ENCODE peak calls at places on chromosomes 1 and 21, in five cellular contexts. E, L, R, B and G are unnamed samples.

GRCh38 chr1:54409156-54410142 is 3.3 kb upstream of the SSBP3 start:
- DNase-seq in E (no peak), L (no peak), R (no peak), B (no peak), G (peak; percentile 56)

GRCh38 chr1:36156329-36157114 is 562 bp downstream of the MAP7D1 start:
- DNase-seq in E (peak; percentile 59), L (peak; percentile 38), R (peak; percentile 86), B (no peak), G (peak; percentile 24)

GRCh38 chr1:154418062-154418897 is 13.1 kb downstream of the IL6R start:
- DNase-seq in E (peak; percentile 28), L (no peak), R (no peak), B (no peak), G (peak; percentile 97)

GRCh38 chr1:110466646-110467280 is 15.8 kb downstream of the PROK1 start:
- DNase-seq in E (no peak), L (no peak), R (no peak), B (no peak), G (no peak)

GRCh38 chr1:53511933-53512806 is 53.0 kb downstream of the DMRTB1 start:
- DNase-seq in E (no peak), L (no peak), R (no peak), B (no peak), G (no peak)

GRCh38 chr1:48955774-48956173 is 179.1 kb upstream of the BEND5 start:
- DNase-seq in E (no peak), L (no peak), R (no peak), B (no peak), G (no peak)

GRCh38 chr1:163870666-163871065 is 548.9 kb downstream of the NUF2 start:
- DNase-seq in E (no peak), L (no peak), R (no peak), B (no peak), G (no peak)

GRCh38 chr1:109793486-109794318 is 30.0 kb upstream of the EPS8L3 start:
- DNase-seq in E (no peak), L (peak; percentile 40), R (no peak), B (peak; percentile 26), G (peak; percentile 77)

GRCh38 chr1:224613486-224613885 is 2.6 kb upstream of the CNIH3 start:
- DNase-seq in E (no peak), L (no peak), R (no peak), B (no peak), G (no peak)

GRCh38 chr1:93005252-93005598 is 44.0 kb upstream of the DIPK1A start:
- DNase-seq in E (no peak), L (no peak), R (no peak), B (no peak), G (no peak)

GRCh38 chr1:50976111-50976889 is 6.3 kb downstream of the CDKN2C start:
- DNase-seq in E (no peak), L (no peak), R (peak; percentile 35), B (no peak), G (no peak)

GRCh38 chr1:98221926-98222325 is 301.1 kb upstream of the DPYD start:
- DNase-seq in E (no peak), L (no peak), R (no peak), B (no peak), G (no peak)

GRCh38 chr1:32208891-32209309 is at the start of gene DCDC2B:
- DNase-seq in E (no peak), L (no peak), R (no peak), B (no peak), G (peak; percentile 68)

GRCh38 chr1:232271991-232272589 is 357.8 kb downstream of the SIPA1L2 start:
- DNase-seq in E (no peak), L (no peak), R (no peak), B (no peak), G (no peak)

GRCh38 chr1:231241751-231242150 is 739 bp downstream of the GNPAT start:
- DNase-seq in E (no peak), L (no peak), R (no peak), B (no peak), G (peak; percentile 1)

GRCh38 chr21:45877821-45878469 is 103.6 kb upstream of the COL6A1 start:
- DNase-seq in E (no peak), L (no peak), R (no peak), B (no peak), G (no peak)

GRCh38 chr1:14968251-14968812 is 185.2 kb upstream of the TMEM51 start:
- DNase-seq in E (no peak), L (no peak), R (peak; percentile 84), B (no peak), G (no peak)

GRCh38 chr1:60897003-60897402 is 185.4 kb upstream of the NFIA start:
- DNase-seq in E (no peak), L (no peak), R (no peak), B (no peak), G (no peak)

GRCh38 chr21:37101384-37101783 is 28.3 kb downstream of the TTC3 start:
- DNase-seq in E (no peak), L (no peak), R (no peak), B (no peak), G (no peak)

GRCh38 chr1:219798283-219799030 is 129.9 kb downstream of the SLC30A10 start:
- DNase-seq in E (no peak), L (no peak), R (no peak), B (no peak), G (no peak)